ENCODE peak calls at places on chromosome 1, in seven cellular contexts. Z, M, K, H, Y, V and P are unnamed samples.
A peak's percentile ranks its signal among the peaks of the same experiment; 100 is the strongest.

GRCh38 chr1:31042656-31043055 is 22.9 kb downstream of the PUM1 start:
- DNase-seq in Z (no peak), M (no peak), K (no peak), H (no peak), Y (no peak), V (no peak), P (no peak)

GRCh38 chr1:76957961-76958360 is 90.7 kb downstream of the ST6GALNAC5 start:
- DNase-seq in Z (no peak), M (no peak), K (no peak), H (no peak), Y (no peak), V (no peak), P (no peak)

GRCh38 chr1:97338347-97338746 is 582.5 kb downstream of the DPYD start:
- DNase-seq in Z (no peak), M (no peak), K (no peak), H (no peak), Y (no peak), V (no peak), P (no peak)

GRCh38 chr1:228073870-228074545 is 8.5 kb upstream of the ARF1 start:
- DNase-seq in Z (peak; percentile 63), M (no peak), K (no peak), H (peak; percentile 16), Y (peak; percentile 60), V (peak; percentile 46), P (no peak)

GRCh38 chr1:61079276-61079897 is 3.0 kb upstream of the NFIA start:
- DNase-seq in Z (no peak), M (no peak), K (no peak), H (no peak), Y (no peak), V (no peak), P (no peak)

GRCh38 chr1:22780696-22781095 is 70.1 kb downstream of the EPHB2 start:
- DNase-seq in Z (no peak), M (peak; percentile 22), K (no peak), H (no peak), Y (no peak), V (no peak), P (peak; percentile 51)

GRCh38 chr1:150963535-150964489 is 10.8 kb downstream of the CERS2 start:
- DNase-seq in Z (no peak), M (no peak), K (no peak), H (no peak), Y (no peak), V (no peak), P (no peak)

GRCh38 chr1:29698033-29698432 is 461.7 kb downstream of the PTPRU start:
- DNase-seq in Z (peak; percentile 60), M (peak; percentile 55), K (no peak), H (no peak), Y (no peak), V (no peak), P (no peak)

GRCh38 chr1:6587261-6588005 is 7.6 kb downstream of the ZBTB48 start:
- DNase-seq in Z (peak; percentile 72), M (no peak), K (no peak), H (no peak), Y (no peak), V (no peak), P (peak; percentile 78)

GRCh38 chr1:197469620-197470210 is 201.7 kb downstream of the CRB1 start:
- DNase-seq in Z (no peak), M (no peak), K (no peak), H (no peak), Y (no peak), V (no peak), P (no peak)

GRCh38 chr1:166485620-166486019 is 318.8 kb upstream of the FAM78B start:
- DNase-seq in Z (no peak), M (no peak), K (no peak), H (no peak), Y (no peak), V (no peak), P (no peak)

GRCh38 chr1:166490437-166490784 is 323.6 kb upstream of the FAM78B start:
- DNase-seq in Z (no peak), M (no peak), K (no peak), H (no peak), Y (no peak), V (no peak), P (no peak)

GRCh38 chr1:166488327-166488726 is 321.5 kb upstream of the FAM78B start:
- DNase-seq in Z (no peak), M (no peak), K (no peak), H (no peak), Y (no peak), V (no peak), P (no peak)

GRCh38 chr1:166489356-166489669 is 322.5 kb upstream of the FAM78B start:
- DNase-seq in Z (no peak), M (no peak), K (no peak), H (no peak), Y (no peak), V (no peak), P (no peak)

DNA sequence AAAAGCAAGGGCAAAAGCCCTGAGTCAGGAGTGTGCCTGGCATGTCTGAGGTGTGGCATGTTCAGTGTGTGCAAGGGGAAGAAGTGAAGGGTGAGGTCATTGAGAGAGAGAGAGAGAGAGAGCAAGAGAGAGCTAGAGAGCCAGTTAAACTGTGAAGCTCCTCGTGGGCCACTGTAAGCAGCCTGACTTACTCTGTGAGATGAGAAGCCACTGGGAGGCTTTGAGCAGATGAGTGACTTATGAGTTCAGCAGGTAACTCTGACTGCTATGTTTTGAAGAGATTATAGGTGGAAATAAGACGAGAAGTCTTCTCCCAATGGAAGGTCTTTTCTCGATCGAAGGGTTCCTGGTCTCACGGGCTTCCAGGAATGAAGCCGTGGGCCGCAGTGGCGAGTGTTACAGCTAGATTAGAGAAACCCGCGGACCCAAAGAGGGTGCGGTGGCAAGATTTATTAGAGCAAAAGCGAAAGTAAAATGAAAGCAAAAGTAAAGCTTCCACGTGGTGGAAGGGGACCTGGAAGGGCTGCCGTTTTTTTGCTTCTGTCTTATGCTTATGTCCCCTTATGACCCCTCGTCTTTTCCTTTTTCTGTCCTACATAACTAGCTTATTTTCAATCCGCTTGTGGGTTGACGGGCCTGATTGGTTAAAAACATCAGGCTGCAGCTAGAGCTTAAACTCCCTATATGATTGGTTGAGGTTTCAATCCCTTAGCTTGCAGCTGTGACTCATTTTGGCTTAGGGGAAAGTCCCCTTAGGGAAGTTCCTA is 323.1 kb upstream of the FAM78B start:
- DNase-seq in Z (peak; percentile 62), M (peak; percentile 12), K (no peak), H (no peak), Y (peak; percentile 61), V (no peak), P (no peak)
- H3K27ac ChIP-seq in Z (peak overlapping the region; percentile 75), M (no peak overlapping the region), K (no peak overlapping the region), H (no peak overlapping the region), Y (peak overlapping the region; percentile 7), V (peak overlapping the region; percentile 14), P (no peak overlapping the region)

GRCh38 chr1:116178837-116179236 is 67.6 kb downstream of the MAB21L3 start:
- DNase-seq in Z (no peak), M (no peak), K (no peak), H (no peak), Y (no peak), V (no peak), P (no peak)
- H3K27ac ChIP-seq in Z (no peak overlapping the region), M (no peak overlapping the region), K (no peak overlapping the region), H (no peak overlapping the region), Y (no peak overlapping the region), V (no peak overlapping the region), P (no peak overlapping the region)

DNA sequence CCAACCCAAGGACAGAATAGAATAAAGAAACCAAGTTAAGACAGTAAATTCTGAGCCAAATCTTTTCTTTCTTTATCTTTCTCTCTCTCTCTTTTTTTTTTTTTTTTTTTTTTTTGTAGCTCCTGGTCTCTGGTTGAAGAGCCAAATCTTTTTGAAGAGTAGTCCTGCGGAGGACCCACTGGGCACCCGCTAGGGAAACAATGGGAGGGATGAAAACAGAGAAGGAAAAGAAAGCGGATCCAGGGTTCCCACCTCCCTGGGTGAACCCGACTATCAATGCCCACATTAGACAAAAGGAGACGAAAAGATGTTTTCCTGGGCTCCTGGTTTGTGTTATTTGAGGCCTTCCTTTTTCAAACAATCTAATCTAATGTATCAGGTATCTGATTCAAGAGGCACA is 49.8 kb upstream of the FBXO28 start:
- DNase-seq in Z (no peak), M (no peak), K (no peak), H (no peak), Y (no peak), V (no peak), P (no peak)
- H3K27ac ChIP-seq in Z (no peak overlapping the region), M (no peak overlapping the region), K (no peak overlapping the region), H (no peak overlapping the region), Y (no peak overlapping the region), V (no peak overlapping the region), P (no peak overlapping the region)

DNA sequence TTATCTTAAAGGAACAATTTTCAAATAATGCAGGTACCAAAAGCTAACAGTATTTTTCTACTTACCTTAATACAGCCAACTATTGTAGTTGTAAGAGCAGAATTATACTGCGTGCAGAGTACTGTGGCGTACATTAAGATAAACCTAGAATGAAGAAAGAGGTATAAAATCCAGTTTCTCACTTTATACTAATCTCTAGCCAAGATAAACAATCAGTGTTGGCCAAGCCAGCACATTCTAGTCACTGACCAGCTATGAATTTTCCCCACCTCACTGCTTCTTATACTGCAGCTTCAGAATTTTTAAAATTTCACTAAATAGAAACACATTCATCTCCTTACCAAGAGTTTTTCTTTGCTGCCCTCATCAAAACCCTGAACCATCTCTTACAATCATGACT is 33.6 kb downstream of the SLC35D1 start:
- DNase-seq in Z (no peak), M (no peak), K (no peak), H (no peak), Y (no peak), V (no peak), P (no peak)
- H3K27ac ChIP-seq in Z (no peak overlapping the region), M (no peak overlapping the region), K (no peak overlapping the region), H (peak overlapping the region; percentile 64), Y (peak overlapping the region; percentile 87), V (no peak overlapping the region), P (no peak overlapping the region)

DNA sequence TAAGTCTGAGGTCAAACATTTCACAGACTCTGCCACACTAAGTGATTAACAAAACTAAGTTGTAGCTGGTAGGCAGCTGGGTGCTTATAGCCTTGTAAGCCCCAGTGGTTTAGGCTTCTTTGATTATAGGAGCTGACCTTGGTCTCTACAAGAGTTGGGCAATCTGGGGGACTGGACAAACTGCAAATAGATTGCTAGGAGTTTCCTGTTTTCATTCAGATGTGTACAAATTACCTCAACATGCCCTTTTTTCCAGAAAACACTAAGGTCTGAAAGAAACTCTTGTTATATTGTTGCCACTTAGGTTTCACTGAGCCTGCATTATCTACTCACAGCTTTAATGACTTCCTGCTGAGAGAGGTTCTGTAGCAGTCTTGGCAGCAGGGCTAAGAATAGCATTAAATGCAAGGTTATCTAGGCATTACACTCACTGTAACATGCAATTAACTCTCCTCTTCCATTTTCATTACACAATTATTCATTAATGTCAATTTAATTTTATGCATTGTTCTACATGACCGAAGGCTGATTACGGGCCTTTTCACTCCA is 314.0 kb downstream of the LMO4 start:
- DNase-seq in Z (no peak), M (no peak), K (no peak), H (no peak), Y (no peak), V (no peak), P (no peak)
- H3K27ac ChIP-seq in Z (no peak overlapping the region), M (no peak overlapping the region), K (no peak overlapping the region), H (no peak overlapping the region), Y (no peak overlapping the region), V (no peak overlapping the region), P (no peak overlapping the region)